ENCODE peak calls at places on chromosome 2, in seven cellular contexts. X is hepatocyte; V is LoVo; G is activated CD8-positive, alpha-beta memory T cell treated with anti-CD3 and anti-CD28 coated beads for 24 hours; Z is progenitor cell of endocrine pancreas; H is NCI-H345; A is fibroblast of gingiva. Y is an unnamed sample.

GRCh38 chr2:20525041-20526035 is 78.5 kb downstream of the RHOB start:
- DNase-seq in X (peak; percentile 78), V (peak; percentile 22), G (no peak), Z (no peak), H (peak; percentile 50), A (peak; percentile 71), Y (no peak)

GRCh38 chr2:22037274-22037673 is 913.5 kb downstream of the TDRD15 start:
- DNase-seq in X (peak; percentile 16), V (no peak), G (no peak), Z (no peak), H (no peak), A (no peak), Y (no peak)

GRCh38 chr2:240507778-240508251 is 50.0 kb downstream of the ANKMY1 start:
- DNase-seq in X (peak; percentile 2), V (no peak), G (peak; percentile 50), Z (peak; percentile 7), H (no peak), A (no peak), Y (no peak)

GRCh38 chr2:199862779-199863178 is 11.8 kb upstream of the FTCDNL1 start:
- DNase-seq in X (no peak), V (no peak), G (no peak), Z (no peak), H (no peak), A (no peak), Y (no peak)

GRCh38 chr2:229044581-229044980 is 226.5 kb downstream of the PID1 start:
- DNase-seq in X (no peak), V (no peak), G (no peak), Z (no peak), H (no peak), A (no peak), Y (no peak)

GRCh38 chr2:236642125-236642524 is 72.5 kb downstream of the ACKR3 start:
- DNase-seq in X (no peak), V (no peak), G (no peak), Z (no peak), H (no peak), A (peak; percentile 29), Y (no peak)

GRCh38 chr2:155830817-155831579 is 501.5 kb downstream of the NR4A2 start:
- DNase-seq in X (no peak), V (no peak), G (no peak), Z (no peak), H (no peak), A (no peak), Y (no peak)

GRCh38 chr2:216373896-216374295 is 1.6 kb upstream of the MARCHF4 start:
- DNase-seq in X (no peak), V (no peak), G (no peak), Z (no peak), H (no peak), A (no peak), Y (no peak)

GRCh38 chr2:54767921-54768320 is 44.5 kb downstream of the EML6 start:
- DNase-seq in X (no peak), V (no peak), G (no peak), Z (no peak), H (no peak), A (peak; percentile 62), Y (no peak)

GRCh38 chr2:46010925-46011490 is 286.2 kb upstream of the EPAS1 start:
- DNase-seq in X (peak; percentile 57), V (peak; percentile 35), G (no peak), Z (no peak), H (peak; percentile 28), A (peak; percentile 29), Y (no peak)

GRCh38 chr2:176483481-176483880 is 214.2 kb downstream of the MTX2 start:
- DNase-seq in X (no peak), V (no peak), G (no peak), Z (no peak), H (no peak), A (no peak), Y (no peak)

GRCh38 chr2:126876631-126877030 is 22.1 kb upstream of the TEX51 start:
- DNase-seq in X (no peak), V (no peak), G (no peak), Z (no peak), H (no peak), A (no peak), Y (no peak)

GRCh38 chr2:55805662-55806061 is 112.0 kb upstream of the PNPT1 start:
- DNase-seq in X (no peak), V (no peak), G (no peak), Z (no peak), H (no peak), A (no peak), Y (no peak)

GRCh38 chr2:42613281-42614064 is 45.0 kb downstream of the MTA3 start:
- DNase-seq in X (no peak), V (no peak), G (no peak), Z (no peak), H (no peak), A (no peak), Y (no peak)

GRCh38 chr2:229774237-229774636 is 59.9 kb upstream of the DNER start:
- DNase-seq in X (no peak), V (no peak), G (no peak), Z (no peak), H (no peak), A (no peak), Y (no peak)

GRCh38 chr2:76692896-76693295 is 829.3 kb downstream of the LRRTM4 start:
- DNase-seq in X (no peak), V (no peak), G (no peak), Z (no peak), H (no peak), A (no peak), Y (no peak)

GRCh38 chr2:65991864-65992554 is 442.9 kb upstream of the MEIS1 start:
- DNase-seq in X (peak; percentile 24), V (no peak), G (no peak), Z (no peak), H (no peak), A (no peak), Y (no peak)

GRCh38 chr2:100252811-100253698 is 69.2 kb downstream of the LONRF2 start:
- DNase-seq in X (no peak), V (no peak), G (no peak), Z (no peak), H (no peak), A (no peak), Y (no peak)

GRCh38 chr2:238570391-238570790 is 143.7 kb downstream of the ASB1 start:
- DNase-seq in X (no peak), V (no peak), G (no peak), Z (no peak), H (no peak), A (no peak), Y (no peak)

GRCh38 chr2:23359631-23360567 is 25.1 kb upstream of the KLHL29 start:
- DNase-seq in X (peak; percentile 57), V (no peak), G (no peak), Z (no peak), H (no peak), A (no peak), Y (no peak)

GRCh38 chr2:23566236-23567142 is 181.5 kb downstream of the KLHL29 start:
- DNase-seq in X (no peak), V (no peak), G (no peak), Z (no peak), H (no peak), A (peak; percentile 57), Y (no peak)

GRCh38 chr2:75290600-75291140 is 91.3 kb upstream of the TACR1 start:
- DNase-seq in X (no peak), V (no peak), G (no peak), Z (no peak), H (no peak), A (peak; percentile 22), Y (no peak)

GRCh38 chr2:3099145-3099859 is 278.3 kb downstream of the EIPR1 start:
- DNase-seq in X (no peak), V (no peak), G (no peak), Z (no peak), H (peak; percentile 39), A (no peak), Y (no peak)

Y was measured in neuronal stem cell.